ENCODE peak calls at places on chromosomes 12 and 14, in eight cellular contexts. D, K, F, H, U, G, L and P are unnamed samples.

GRCh38 chr12:57941165-57941894 is at the start of gene ATP23:
- DNase-seq in D (peak), K (peak), F (peak), H (peak), U (peak), G (peak), L (peak), P (peak)

GRCh38 chr12:17976202-17976601 is 113.8 kb downstream of the RERGL start:
- DNase-seq in D (no peak), K (no peak), F (peak), H (no peak), U (peak), G (no peak), L (no peak), P (no peak)

GRCh38 chr12:67540920-67541624 is 107.5 kb upstream of the DYRK2 start:
- DNase-seq in D (no peak), K (no peak), F (no peak), H (no peak), U (no peak), G (no peak), L (no peak), P (no peak)

GRCh38 chr12:459430-460258 is at the start of gene B4GALNT3:
- DNase-seq in D (no peak), K (peak), F (peak), H (no peak), U (peak), G (no peak), L (no peak), P (no peak)

GRCh38 chr12:132275110-132275531 is 54.3 kb downstream of the GALNT9 start:
- DNase-seq in D (no peak), K (no peak), F (no peak), H (no peak), U (peak), G (no peak), L (peak), P (no peak)

GRCh38 chr12:93939641-93940040 is 208.7 kb upstream of the PLXNC1 start:
- DNase-seq in D (no peak), K (no peak), F (no peak), H (no peak), U (no peak), G (no peak), L (no peak), P (no peak)

GRCh38 chr14:103641181-103641580 is 12.2 kb downstream of the KLC1 start:
- DNase-seq in D (no peak), K (no peak), F (no peak), H (no peak), U (no peak), G (no peak), L (peak), P (no peak)

GRCh38 chr12:131644481-131644880 is 66.4 kb upstream of the SFSWAP start:
- DNase-seq in D (no peak), K (no peak), F (no peak), H (no peak), U (peak), G (no peak), L (no peak), P (no peak)

GRCh38 chr14:58639842-58640484 is 2.2 kb downstream of the DACT1 start:
- DNase-seq in D (no peak), K (peak), F (peak), H (no peak), U (peak), G (peak), L (peak), P (no peak)

GRCh38 chr14:22977434-22977683 is 5.0 kb downstream of the AJUBA start:
- DNase-seq in D (no peak), K (no peak), F (no peak), H (no peak), U (no peak), G (no peak), L (no peak), P (no peak)

GRCh38 chr14:59310644-59311043 is 122.2 kb downstream of the DAAM1 start:
- DNase-seq in D (no peak), K (no peak), F (no peak), H (no peak), U (no peak), G (no peak), L (no peak), P (no peak)

GRCh38 chr14:22549304-22549962 is 39.6 kb downstream of the DAD1 start:
- DNase-seq in D (no peak), K (no peak), F (no peak), H (no peak), U (no peak), G (no peak), L (no peak), P (no peak)

GRCh38 chr14:57089901-57090300 is 178.8 kb downstream of the EXOC5 start:
- DNase-seq in D (no peak), K (no peak), F (no peak), H (no peak), U (no peak), G (no peak), L (no peak), P (no peak)

GRCh38 chr12:85796001-85796400 is 40.2 kb downstream of the RASSF9 start:
- DNase-seq in D (no peak), K (no peak), F (no peak), H (no peak), U (no peak), G (no peak), L (no peak), P (no peak)

GRCh38 chr12:118059645-118060275 is 1.2 kb downstream of the WSB2 start:
- DNase-seq in D (no peak), K (no peak), F (peak), H (no peak), U (peak), G (no peak), L (no peak), P (no peak)

GRCh38 chr14:65206448-65207096 is 104.3 kb upstream of the MAX start:
- DNase-seq in D (no peak), K (no peak), F (no peak), H (no peak), U (no peak), G (no peak), L (peak), P (no peak)

GRCh38 chr14:70957710-70958109 is 50.5 kb downstream of the PCNX1 start:
- DNase-seq in D (no peak), K (no peak), F (no peak), H (no peak), U (no peak), G (no peak), L (no peak), P (no peak)

GRCh38 chr12:51838762-51839161 is 9.8 kb downstream of the FIGNL2 start:
- DNase-seq in D (no peak), K (no peak), F (peak), H (no peak), U (peak), G (no peak), L (no peak), P (no peak)

GRCh38 chr14:104983231-104983721 is 2.3 kb upstream of the CLBA1 start:
- DNase-seq in D (no peak), K (no peak), F (no peak), H (no peak), U (peak), G (no peak), L (no peak), P (no peak)

GRCh38 chr12:5078423-5078822 is 34.7 kb downstream of the KCNA5 start:
- DNase-seq in D (no peak), K (peak), F (peak), H (no peak), U (no peak), G (no peak), L (no peak), P (no peak)

GRCh38 chr12:105986779-105987686 is 151.7 kb downstream of the NUAK1 start:
- DNase-seq in D (no peak), K (no peak), F (no peak), H (no peak), U (peak), G (no peak), L (peak), P (no peak)

GRCh38 chr14:65098586-65098985 is 3.7 kb downstream of the MAX start:
- DNase-seq in D (no peak), K (no peak), F (no peak), H (no peak), U (no peak), G (no peak), L (peak), P (peak)

GRCh38 chr12:41745593-41745992 is 399.1 kb downstream of the GXYLT1 start:
- DNase-seq in D (no peak), K (no peak), F (no peak), H (no peak), U (peak), G (no peak), L (no peak), P (no peak)

GRCh38 chr12:109387425-109388166 is 39.9 kb downstream of the MYO1H start:
- DNase-seq in D (no peak), K (no peak), F (peak), H (no peak), U (peak), G (peak), L (peak), P (peak)

GRCh38 chr14:101628471-101628966 is 67.2 kb downstream of the DIO3 start:
- DNase-seq in D (no peak), K (peak), F (peak), H (peak), U (peak), G (peak), L (peak), P (no peak)

GRCh38 chr14:74392616-74393570 is 33.1 kb downstream of the SYNDIG1L start:
- DNase-seq in D (no peak), K (no peak), F (no peak), H (no peak), U (peak), G (no peak), L (no peak), P (no peak)

GRCh38 chr14:30223966-30224365 is 296.3 kb upstream of the PRKD1 start:
- DNase-seq in D (no peak), K (no peak), F (no peak), H (no peak), U (no peak), G (no peak), L (no peak), P (no peak)

GRCh38 chr14:39229222-39229543 is 4.5 kb upstream of the MIA2 start:
- DNase-seq in D (no peak), K (no peak), F (no peak), H (no peak), U (no peak), G (no peak), L (no peak), P (no peak)

GRCh38 chr12:32483993-32484392 is 84.6 kb downstream of the FGD4 start:
- DNase-seq in D (no peak), K (no peak), F (no peak), H (no peak), U (no peak), G (no peak), L (no peak), P (no peak)

GRCh38 chr14:76011959-76012802 is 26.6 kb downstream of the IFT43 start:
- DNase-seq in D (no peak), K (no peak), F (peak), H (no peak), U (no peak), G (no peak), L (no peak), P (no peak)

GRCh38 chr12:29309320-29309902 is 71.6 kb downstream of the ERGIC2 start:
- DNase-seq in D (no peak), K (no peak), F (peak), H (no peak), U (no peak), G (no peak), L (no peak), P (no peak)